ENCODE peak calls at places on chromosomes 16 and 17, in four cellular contexts. Y, B, C and X are unnamed samples.

GRCh38 chr16:72083778-72084404 is 9.5 kb downstream of the TXNL4B start:
- DNase-seq in Y (no peak), B (no peak), C (no peak), X (no peak)

GRCh38 chr17:41882756-41883155 is 17.5 kb upstream of the KLHL11 start:
- DNase-seq in C (no peak), B (no peak), Y (no peak), X (no peak)

GRCh38 chr17:8275421-8276290 is 12.8 kb upstream of the RANGRF start:
- DNase-seq in Y (no peak), C (no peak), B (no peak), X (no peak)

GRCh38 chr16:26665166-26665939 is 401.4 kb upstream of the C16orf82 start:
- DNase-seq in Y (no peak), C (no peak), B (no peak), X (no peak)

GRCh38 chr17:69913241-69914015 is 161.6 kb upstream of the KCNJ16 start:
- DNase-seq in Y (no peak), B (no peak), C (no peak), X (no peak)

GRCh38 chr16:77169650-77170236 is 21.2 kb upstream of the MON1B start:
- DNase-seq in Y (peak; percentile 23), C (peak; percentile 76), B (no peak), X (no peak)

GRCh38 chr16:89498839-89499238 is 8.5 kb upstream of the ANKRD11 start:
- DNase-seq in B (no peak), Y (peak; percentile 25), C (no peak), X (no peak)

GRCh38 chr17:50346313-50347086 is 574 bp downstream of the XYLT2 start:
- DNase-seq in Y (peak; percentile 59), B (peak; percentile 47), C (peak; percentile 59), X (no peak)

GRCh38 chr17:10304758-10305300 is 68.0 kb downstream of the MYH13 start:
- DNase-seq in C (no peak), Y (no peak), B (no peak), X (no peak)

GRCh38 chr16:48609453-48610023 is 442 bp downstream of the N4BP1 start:
- DNase-seq in C (peak; percentile 80), B (peak; percentile 74), Y (peak; percentile 61), X (no peak)

GRCh38 chr16:89700649-89701424 is 668 bp downstream of the SPATA2L start:
- DNase-seq in Y (peak; percentile 77), C (peak; percentile 74), B (no peak), X (peak; percentile 58)

GRCh38 chr16:759110-759910 is 1.2 kb upstream of the MSLN start:
- DNase-seq in C (peak; percentile 42), Y (no peak), B (no peak), X (no peak)

GRCh38 chr16:565420-566330 is 1.1 kb upstream of the NHLRC4 start:
- DNase-seq in C (peak; percentile 21), Y (no peak), B (no peak), X (no peak)

GRCh38 chr16:28064150-28064549 is 636 bp upstream of the GSG1L start:
- DNase-seq in Y (no peak), C (no peak), B (no peak), X (no peak)

GRCh38 chr17:58822148-58823050 is 66.7 kb downstream of the PPM1E start:
- DNase-seq in Y (no peak), C (no peak), B (no peak), X (no peak)

GRCh38 chr17:75386430-75386829 is 19.0 kb downstream of the GRB2 start:
- DNase-seq in C (no peak), Y (no peak), B (no peak), X (no peak)

GRCh38 chr16:2473425-2473926 is 1.5 kb upstream of the TBC1D24 start:
- DNase-seq in B (no peak), Y (no peak), C (no peak), X (no peak)

GRCh38 chr17:3528604-3529511 is 28.8 kb downstream of the TRPV3 start:
- DNase-seq in C (no peak), Y (no peak), B (no peak), X (no peak)

GRCh38 chr16:2776500-2777139 is 460 bp downstream of the ELOB start:
- DNase-seq in C (no peak), B (no peak), Y (no peak), X (peak; percentile 51)

GRCh38 chr16:12098429-12099310 is 122.1 kb downstream of the SNX29 start:
- DNase-seq in C (no peak), Y (no peak), B (no peak), X (no peak)

GRCh38 chr17:42034059-42034458 is 14.2 kb downstream of the NKIRAS2 start:
- DNase-seq in C (no peak), Y (no peak), B (no peak), X (no peak)

GRCh38 chr16:53207810-53208752 is 153.3 kb downstream of the CHD9 start:
- DNase-seq in Y (peak; percentile 32), B (no peak), C (peak; percentile 89), X (peak; percentile 26)

GRCh38 chr16:75402821-75403475 is 30.4 kb downstream of the CFDP1 start:
- DNase-seq in Y (no peak), C (peak; percentile 40), B (no peak), X (no peak)

GRCh38 chr16:85557083-85557975 is 55.8 kb upstream of the GSE1 start:
- DNase-seq in B (no peak), C (no peak), Y (peak; percentile 71), X (no peak)
- TF ChIP-seq CTCF in B (no peak), C (peak; percentile 17), Y (peak; percentile 27), X (no peak)

DNA sequence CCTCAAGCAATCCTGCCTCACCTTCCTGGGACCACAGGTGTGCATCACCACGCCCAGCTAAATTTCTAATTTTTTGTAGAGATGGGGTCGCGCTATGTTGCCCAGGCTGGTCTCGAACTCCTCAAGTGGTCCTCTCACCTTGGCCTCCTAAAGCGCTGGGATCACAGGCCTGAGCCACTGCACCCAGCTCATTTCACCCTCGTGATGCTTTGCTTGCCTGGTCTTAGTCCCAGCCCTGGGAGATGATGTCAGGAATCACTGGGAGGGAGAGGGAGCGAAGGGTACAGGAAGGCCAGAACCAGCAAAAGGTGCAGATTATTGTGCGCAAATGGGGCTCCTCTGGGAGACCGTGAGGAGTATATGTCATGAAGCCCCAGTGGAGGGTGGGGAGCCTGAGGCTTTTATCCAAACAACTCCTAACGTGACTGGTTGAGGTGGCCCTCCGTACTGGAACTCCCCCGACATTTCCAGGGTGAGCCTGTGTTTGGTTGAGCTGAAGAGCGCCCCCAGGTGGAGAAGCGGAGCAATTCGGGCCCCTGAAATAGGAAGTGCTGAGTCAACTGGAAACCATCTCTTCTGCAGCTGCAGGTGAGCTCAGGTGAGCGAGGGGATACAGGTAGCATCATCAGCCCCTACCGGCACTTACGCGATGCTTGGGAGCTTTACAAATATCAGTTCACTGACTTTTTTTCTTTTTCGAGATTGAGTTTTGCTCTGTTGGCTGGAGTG is 41.2 kb upstream of the HAPSTR1 start:
- DNase-seq in B (no peak), Y (no peak), C (peak; percentile 11), X (no peak)
- TF ChIP-seq CTCF in B (no peak), Y (no peak), C (peak; percentile 59), X (no peak)

DNA sequence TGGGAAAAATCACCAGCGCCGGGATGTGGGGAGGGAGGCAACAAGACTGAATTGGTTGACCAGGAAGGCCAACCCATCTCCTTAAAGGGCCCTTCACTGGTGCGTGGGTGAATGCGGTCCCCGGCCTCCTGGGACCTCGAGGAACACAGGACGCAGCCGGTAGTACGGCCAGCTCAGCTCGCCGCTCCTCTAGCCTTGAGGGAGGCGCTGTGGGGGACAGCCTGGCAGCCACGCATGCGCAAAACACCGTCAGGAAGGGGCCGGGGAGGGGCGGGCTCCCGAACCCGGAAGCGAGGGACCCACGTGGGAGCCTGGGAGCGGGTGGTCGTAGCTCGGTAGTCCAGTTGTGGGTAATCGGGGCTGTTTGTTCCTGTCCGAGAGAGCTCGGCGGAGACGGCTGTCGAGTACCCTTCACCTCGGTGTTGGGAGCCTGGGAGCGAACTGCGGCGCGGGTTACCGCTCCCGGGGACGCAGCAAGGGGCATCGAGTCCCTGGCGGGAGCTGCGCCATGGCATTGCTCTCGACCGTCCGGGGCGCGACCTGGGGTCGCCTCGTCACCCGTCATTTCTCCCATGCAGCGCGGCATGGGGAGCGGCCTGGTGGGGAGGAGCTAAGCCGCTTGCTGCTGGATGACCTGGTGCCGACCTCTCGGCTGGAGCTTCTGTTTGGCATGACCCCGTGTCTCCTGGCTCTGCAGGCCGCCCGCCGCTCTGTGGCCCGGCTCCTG is at the start of gene MRM1:
- DNase-seq in C (peak; percentile 94), B (peak; percentile 94), Y (peak; percentile 95), X (peak; percentile 84)
- TF ChIP-seq CTCF in C (peak; percentile 24), B (no peak), Y (peak; percentile 19), X (peak; percentile 16)

DNA sequence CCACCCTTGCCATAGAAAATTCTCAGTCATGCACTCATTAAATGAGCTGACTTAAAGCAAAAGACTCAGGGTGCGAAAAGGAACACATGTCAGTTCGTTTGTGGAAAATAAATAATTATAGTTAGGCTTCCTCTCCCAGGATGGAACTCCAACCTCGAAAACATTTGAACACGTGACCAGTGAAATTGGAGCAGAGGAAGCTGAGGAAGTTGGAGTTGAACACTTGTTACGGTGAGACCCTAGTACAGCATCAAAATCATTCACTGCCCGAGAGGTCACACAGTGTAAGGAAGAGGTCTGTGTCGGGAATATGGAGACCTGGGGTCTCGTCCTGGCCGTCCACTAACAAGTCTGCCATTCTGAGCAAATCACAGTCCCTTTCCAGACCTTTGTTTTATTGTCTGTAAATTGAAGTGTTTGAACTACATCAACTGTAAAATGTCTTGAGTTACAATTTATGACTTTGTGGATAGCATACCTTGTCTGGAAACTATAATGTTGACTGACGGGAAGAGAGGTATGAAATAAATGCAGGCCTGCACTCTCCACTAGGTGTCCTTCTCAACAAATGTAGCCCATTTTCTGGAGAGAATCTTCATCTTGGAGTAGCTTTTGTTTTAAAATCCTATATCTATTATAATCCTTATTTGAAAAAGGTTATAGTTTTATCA is 7.7 kb downstream of the PSMD7 start:
- DNase-seq in Y (no peak), B (no peak), C (no peak), X (no peak)
- TF ChIP-seq CTCF in Y (peak; percentile 38), B (peak; percentile 38), C (peak; percentile 42), X (no peak)

GRCh38 chr17:19328441-19329061 is 34.0 kb downstream of the B9D1 start:
- DNase-seq in Y (no peak), C (no peak), B (no peak), X (no peak)

GRCh38 chr17:19329839-19330238 is 32.7 kb downstream of the B9D1 start:
- DNase-seq in C (no peak), B (no peak), Y (no peak), X (no peak)

GRCh38 chr17:19329136-19329535 is 33.4 kb downstream of the B9D1 start:
- DNase-seq in B (no peak), Y (no peak), C (no peak), X (no peak)

GRCh38 chr17:19325542-19325941 is 37.0 kb downstream of the B9D1 start:
- DNase-seq in B (no peak), C (no peak), Y (no peak), X (no peak)

DNA sequence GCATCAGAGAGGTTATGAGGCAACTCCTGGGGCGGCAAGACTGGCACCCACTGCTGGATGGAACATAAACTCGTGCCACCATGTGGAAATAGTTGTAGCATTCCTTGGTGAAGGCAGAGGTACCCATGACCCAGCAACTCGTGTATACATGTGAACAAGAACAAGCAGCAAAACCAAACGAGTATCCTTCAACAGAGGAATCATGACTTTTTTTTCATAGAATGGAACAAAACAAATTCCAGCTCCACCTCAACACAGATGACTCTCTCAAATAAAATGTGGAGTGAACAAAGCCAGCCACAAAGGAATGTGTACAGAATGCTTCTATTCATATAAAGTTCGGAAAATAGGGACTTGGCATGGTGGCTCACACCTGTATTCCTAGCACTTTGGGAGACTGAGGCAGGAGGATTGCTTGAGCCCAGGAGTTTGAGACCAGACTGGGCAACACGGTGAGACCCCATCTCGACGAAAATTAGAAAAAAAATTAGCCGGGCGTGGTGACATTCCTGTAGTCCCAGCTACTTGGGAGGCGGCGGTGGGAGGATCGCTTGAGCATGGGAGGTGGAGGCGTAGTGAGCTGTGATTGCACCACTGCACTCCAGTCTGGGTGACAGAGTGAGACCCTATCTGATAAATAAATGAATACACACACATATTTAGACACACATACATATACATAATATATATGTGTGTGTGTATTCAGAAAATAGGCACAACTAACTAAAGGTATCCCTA is 35.3 kb downstream of the B9D1 start:
- DNase-seq in C (no peak), Y (no peak), B (no peak), X (no peak)
- TF ChIP-seq CTCF in C (no peak), Y (no peak), B (no peak), X (no peak)